ENCODE peak calls at places on chromosome 7, in nine cellular contexts. One of them, this sample, is unnamed.
A peak's percentile ranks its signal among the peaks of the same experiment; 100 is the strongest.

GRCh38 chr7:138945169-138945568 is 36.0 kb downstream of the KIAA1549 start:
- DNase-seq in GM12878: no peak
- DNase-seq in suprapubic skin: no peak
- DNase-seq in BJ: no peak
- DNase-seq in foreskin fibroblast: no peak
- DNase-seq in HCT116: no peak
- DNase-seq in psoas muscle: no peak
- DNase-seq in colonic mucosa: no peak
- DNase-seq in IMR-90: no peak
- DNase-seq in this sample: no peak

GRCh38 chr7:78140109-78140508 is 341.5 kb downstream of the PHTF2 start:
- DNase-seq in IMR-90: no peak
- DNase-seq in colonic mucosa: no peak
- DNase-seq in BJ: no peak
- DNase-seq in foreskin fibroblast: no peak
- DNase-seq in HCT116: no peak
- DNase-seq in suprapubic skin: no peak
- DNase-seq in GM12878: no peak
- DNase-seq in psoas muscle: no peak
- DNase-seq in this sample: no peak

GRCh38 chr7:77482015-77482414 is 55.1 kb upstream of the PTPN12 start:
- DNase-seq in suprapubic skin: no peak
- DNase-seq in IMR-90: no peak
- DNase-seq in HCT116: no peak
- DNase-seq in GM12878: no peak
- DNase-seq in foreskin fibroblast: no peak
- DNase-seq in colonic mucosa: peak; percentile 80
- DNase-seq in BJ: no peak
- DNase-seq in psoas muscle: no peak
- DNase-seq in this sample: peak; percentile 46

GRCh38 chr7:4888161-4888560 is 4.6 kb upstream of the RADIL start:
- DNase-seq in suprapubic skin: no peak
- DNase-seq in psoas muscle: no peak
- DNase-seq in BJ: no peak
- DNase-seq in foreskin fibroblast: no peak
- DNase-seq in IMR-90: no peak
- DNase-seq in GM12878: no peak
- DNase-seq in colonic mucosa: no peak
- DNase-seq in HCT116: no peak
- DNase-seq in this sample: no peak

GRCh38 chr7:35768346-35768745 is 32.5 kb upstream of the SEPTIN7 start:
- DNase-seq in BJ: no peak
- DNase-seq in psoas muscle: no peak
- DNase-seq in IMR-90: no peak
- DNase-seq in HCT116: no peak
- DNase-seq in GM12878: no peak
- DNase-seq in colonic mucosa: no peak
- DNase-seq in suprapubic skin: no peak
- DNase-seq in foreskin fibroblast: no peak
- DNase-seq in this sample: no peak

GRCh38 chr7:20541615-20542349 is 73.7 kb upstream of the ABCB5 start:
- DNase-seq in colonic mucosa: no peak
- DNase-seq in foreskin fibroblast: no peak
- DNase-seq in HCT116: no peak
- DNase-seq in IMR-90: no peak
- DNase-seq in BJ: no peak
- DNase-seq in GM12878: no peak
- DNase-seq in psoas muscle: no peak
- DNase-seq in suprapubic skin: no peak
- DNase-seq in this sample: no peak

GRCh38 chr7:54813398-54813797 is 54.4 kb upstream of the SEC61G start:
- DNase-seq in BJ: no peak
- DNase-seq in foreskin fibroblast: no peak
- DNase-seq in suprapubic skin: no peak
- DNase-seq in HCT116: no peak
- DNase-seq in IMR-90: no peak
- DNase-seq in colonic mucosa: no peak
- DNase-seq in GM12878: no peak
- DNase-seq in psoas muscle: peak; percentile 68
- DNase-seq in this sample: no peak

GRCh38 chr7:7438851-7439250 is 96.8 kb downstream of the COL28A1 start:
- DNase-seq in suprapubic skin: no peak
- DNase-seq in colonic mucosa: no peak
- DNase-seq in HCT116: peak; percentile 87
- DNase-seq in psoas muscle: no peak
- DNase-seq in IMR-90: peak; percentile 99
- DNase-seq in BJ: peak; percentile 95
- DNase-seq in foreskin fibroblast: peak; percentile 98
- DNase-seq in GM12878: no peak
- DNase-seq in this sample: peak; percentile 98

GRCh38 chr7:128920913-128921582 is 10.5 kb upstream of the KCP start:
- DNase-seq in suprapubic skin: peak; percentile 74
- DNase-seq in IMR-90: no peak
- DNase-seq in BJ: no peak
- DNase-seq in foreskin fibroblast: no peak
- DNase-seq in HCT116: no peak
- DNase-seq in colonic mucosa: no peak
- DNase-seq in psoas muscle: peak; percentile 22
- DNase-seq in GM12878: no peak
- DNase-seq in this sample: no peak

GRCh38 chr7:81929386-81929785 is 159.5 kb upstream of the HGF start:
- DNase-seq in foreskin fibroblast: peak; percentile 24
- DNase-seq in suprapubic skin: no peak
- DNase-seq in psoas muscle: no peak
- DNase-seq in BJ: no peak
- DNase-seq in colonic mucosa: no peak
- DNase-seq in HCT116: no peak
- DNase-seq in GM12878: no peak
- DNase-seq in IMR-90: peak; percentile 73
- DNase-seq in this sample: peak; percentile 36

GRCh38 chr7:151179946-151180345 is 7.1 kb downstream of the ASB10 start:
- DNase-seq in BJ: no peak
- DNase-seq in HCT116: no peak
- DNase-seq in suprapubic skin: no peak
- DNase-seq in IMR-90: no peak
- DNase-seq in colonic mucosa: no peak
- DNase-seq in foreskin fibroblast: no peak
- DNase-seq in GM12878: no peak
- DNase-seq in psoas muscle: peak; percentile 20
- DNase-seq in this sample: no peak

GRCh38 chr7:155995183-155995612 is 182.9 kb upstream of the SHH start:
- DNase-seq in suprapubic skin: no peak
- DNase-seq in IMR-90: no peak
- DNase-seq in colonic mucosa: no peak
- DNase-seq in foreskin fibroblast: no peak
- DNase-seq in psoas muscle: no peak
- DNase-seq in GM12878: no peak
- DNase-seq in HCT116: no peak
- DNase-seq in BJ: no peak
- DNase-seq in this sample: no peak

GRCh38 chr7:11170160-11170559 is 196.5 kb downstream of the PHF14 start:
- DNase-seq in suprapubic skin: no peak
- DNase-seq in BJ: no peak
- DNase-seq in GM12878: no peak
- DNase-seq in foreskin fibroblast: no peak
- DNase-seq in psoas muscle: no peak
- DNase-seq in HCT116: no peak
- DNase-seq in colonic mucosa: no peak
- DNase-seq in IMR-90: no peak
- DNase-seq in this sample: no peak

DNA sequence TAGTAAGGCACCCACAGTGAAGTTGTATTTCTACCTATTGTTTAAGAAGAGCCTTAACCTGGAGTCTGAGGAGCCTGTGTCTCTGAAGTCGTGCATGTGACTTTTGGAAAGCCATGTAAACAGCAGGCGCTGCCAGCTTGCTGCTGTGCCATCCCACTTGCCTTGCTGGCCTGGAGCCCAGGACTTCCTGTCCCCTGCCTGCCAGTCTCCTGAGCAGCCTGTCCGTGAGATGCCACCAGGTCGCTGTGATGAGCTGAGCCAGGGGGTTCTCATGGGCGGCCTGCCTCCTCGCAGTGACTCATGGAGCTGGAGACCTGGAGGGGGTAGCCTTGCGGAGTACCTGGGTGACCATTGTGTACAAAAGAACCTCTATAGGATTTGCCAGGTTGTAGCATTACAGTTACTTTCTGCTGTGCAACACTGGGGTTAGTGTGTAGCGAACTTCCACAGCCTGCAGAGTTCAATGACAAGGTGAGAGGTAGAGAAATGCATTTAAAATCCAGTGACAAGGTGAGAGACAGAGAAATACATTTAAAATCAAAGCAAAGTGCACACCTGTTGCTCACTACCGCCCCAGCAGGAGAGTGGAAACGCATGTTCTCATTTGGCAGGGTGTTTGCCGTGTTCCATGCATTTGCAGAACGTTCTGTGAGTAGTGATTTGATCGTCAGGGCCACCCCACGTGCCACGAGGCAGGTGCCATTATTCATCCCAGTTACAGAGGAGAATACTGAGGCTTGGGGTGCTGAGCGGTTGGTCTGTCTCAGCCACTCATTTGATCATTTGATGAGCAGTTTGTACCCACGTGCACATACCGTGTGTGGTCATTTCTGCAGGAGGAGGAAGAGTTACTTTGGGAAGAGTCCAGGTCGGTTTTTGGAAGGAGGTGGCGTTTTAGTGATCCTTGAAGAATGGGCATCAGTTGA is 36.6 kb upstream of the BHLHA15 start:
- DNase-seq in suprapubic skin: no peak
- DNase-seq in IMR-90: no peak
- DNase-seq in HCT116: no peak
- DNase-seq in GM12878: no peak
- DNase-seq in colonic mucosa: no peak
- DNase-seq in BJ: no peak
- DNase-seq in foreskin fibroblast: no peak
- DNase-seq in psoas muscle: peak; percentile 96
- DNase-seq in this sample: no peak
- TF ChIP-seq CTCF in suprapubic skin: no peak
- TF ChIP-seq CTCF in IMR-90: no peak
- TF ChIP-seq CTCF in HCT116: no peak
- TF ChIP-seq CTCF in GM12878: no peak
- TF ChIP-seq CTCF in colonic mucosa: no peak
- TF ChIP-seq CTCF in BJ: no peak
- TF ChIP-seq CTCF in foreskin fibroblast: no peak
- TF ChIP-seq CTCF in psoas muscle: no peak
- TF ChIP-seq CTCF in this sample: no peak

GRCh38 chr7:76234931-76235441 is 33.3 kb downstream of the SRRM3 start:
- DNase-seq in IMR-90: peak; percentile 76
- DNase-seq in colonic mucosa: peak; percentile 93
- DNase-seq in BJ: peak; percentile 24
- DNase-seq in GM12878: no peak
- DNase-seq in foreskin fibroblast: peak; percentile 86
- DNase-seq in suprapubic skin: no peak
- DNase-seq in psoas muscle: peak; percentile 79
- DNase-seq in HCT116: peak; percentile 74
- DNase-seq in this sample: peak; percentile 88
- H3K4me3 ChIP-seq in IMR-90: no peak overlapping the region
- H3K4me3 ChIP-seq in colonic mucosa: no peak overlapping the region
- H3K4me3 ChIP-seq in BJ: peak overlapping the region; percentile 31
- H3K4me3 ChIP-seq in GM12878: no peak overlapping the region
- H3K4me3 ChIP-seq in foreskin fibroblast: peak overlapping the region; percentile 18
- H3K4me3 ChIP-seq in suprapubic skin: peak overlapping the region; percentile 33
- H3K4me3 ChIP-seq in psoas muscle: peak overlapping the region; percentile 35
- H3K4me3 ChIP-seq in HCT116: no peak overlapping the region
- H3K4me3 ChIP-seq in this sample: peak overlapping the region; percentile 26

DNA sequence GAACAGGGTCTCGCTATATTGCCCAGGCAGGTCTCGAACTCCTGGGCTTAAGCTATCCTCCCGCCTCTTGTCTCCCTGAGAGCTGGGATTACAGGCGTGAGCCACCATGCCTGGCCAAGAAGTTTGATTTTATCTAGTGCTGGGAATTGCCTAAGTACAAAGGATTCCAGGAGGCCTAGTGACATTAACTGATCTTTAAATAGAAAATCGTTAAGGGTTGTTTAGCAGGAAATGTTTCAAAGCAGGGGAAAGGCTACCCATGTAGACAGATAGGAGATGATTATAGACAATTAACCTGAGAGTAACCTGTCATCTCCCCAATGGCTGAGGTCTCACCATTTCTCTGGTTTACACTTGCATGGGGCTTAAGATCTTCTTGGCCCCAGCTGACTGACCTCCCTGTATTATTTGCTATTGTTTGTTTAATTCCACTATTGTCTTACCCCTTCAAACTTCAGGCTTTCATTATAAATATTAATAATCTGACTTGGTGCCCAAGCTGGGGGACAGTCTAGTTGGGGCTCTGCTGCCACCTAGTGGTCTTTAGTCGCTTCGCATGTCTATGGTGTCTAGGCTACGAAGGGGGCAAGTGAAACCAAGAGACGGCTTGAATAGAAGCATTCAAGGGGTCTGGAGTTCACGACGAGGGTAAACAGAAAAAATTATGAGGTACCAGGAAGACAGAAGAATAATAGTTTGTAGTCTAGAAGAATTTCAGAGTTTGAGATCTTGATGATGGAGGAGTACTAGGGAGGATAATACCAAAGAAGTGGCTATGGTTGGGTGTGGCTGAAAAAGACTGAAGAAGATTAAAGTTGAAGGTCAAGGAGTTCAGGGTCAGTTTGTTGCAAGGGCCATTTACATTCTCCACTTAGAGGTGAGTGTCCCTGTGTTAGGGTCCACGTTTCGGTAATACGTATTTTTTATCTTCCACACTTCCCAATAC is 40.4 kb upstream of the BPGM start:
- DNase-seq in colonic mucosa: peak; percentile 64
- DNase-seq in BJ: no peak
- DNase-seq in IMR-90: peak; percentile 67
- DNase-seq in psoas muscle: peak; percentile 67
- DNase-seq in foreskin fibroblast: peak; percentile 45
- DNase-seq in suprapubic skin: no peak
- DNase-seq in GM12878: no peak
- DNase-seq in HCT116: peak; percentile 34
- DNase-seq in this sample: peak; percentile 75
- TF ChIP-seq CTCF in colonic mucosa: peak; percentile 93
- TF ChIP-seq CTCF in BJ: peak; percentile 91
- TF ChIP-seq CTCF in IMR-90: peak; percentile 94
- TF ChIP-seq CTCF in psoas muscle: peak; percentile 94
- TF ChIP-seq CTCF in foreskin fibroblast: peak; percentile 86
- TF ChIP-seq CTCF in suprapubic skin: peak; percentile 90
- TF ChIP-seq CTCF in GM12878: peak; percentile 86
- TF ChIP-seq CTCF in HCT116: peak; percentile 88
- TF ChIP-seq CTCF in this sample: peak; percentile 96

DNA sequence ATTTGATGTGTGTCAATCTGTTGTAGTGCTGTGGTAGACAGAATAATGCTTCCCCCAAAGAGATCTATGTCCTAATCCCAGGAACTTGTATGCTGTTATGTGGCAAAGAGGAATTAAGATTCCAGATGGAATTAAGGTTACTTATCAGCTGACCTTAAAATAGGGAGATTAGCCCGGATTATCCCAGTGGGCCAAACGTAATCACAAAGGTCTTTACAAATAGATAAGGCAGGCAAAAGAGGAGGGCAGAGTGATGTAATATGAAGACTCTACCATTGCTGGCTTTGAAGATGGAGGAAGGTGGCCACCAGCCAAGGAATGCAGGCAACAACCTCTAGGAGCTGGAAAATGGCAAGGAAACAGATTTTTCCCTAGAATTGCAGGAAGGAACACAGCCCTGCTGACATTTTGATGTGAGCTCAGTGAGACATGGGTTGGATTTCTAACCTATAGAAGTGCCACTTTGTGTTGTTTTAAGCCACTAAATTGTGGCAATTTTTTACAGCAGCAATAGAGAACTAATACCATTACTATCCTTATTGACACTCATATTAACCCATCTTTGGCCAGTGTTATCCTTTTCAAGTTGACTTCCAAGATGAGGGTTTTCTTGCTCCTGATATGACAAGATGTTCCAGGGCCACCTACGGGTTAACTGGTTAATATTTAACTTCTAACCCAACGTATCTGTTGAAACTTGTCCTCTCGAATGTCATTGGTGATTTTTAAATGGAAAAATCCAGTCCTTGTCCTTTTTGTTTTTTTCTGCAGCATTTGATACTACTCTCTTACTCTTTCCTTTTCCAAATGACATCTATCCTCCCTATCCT is 29.3 kb downstream of the CYCS start:
- DNase-seq in IMR-90: no peak
- DNase-seq in psoas muscle: no peak
- DNase-seq in suprapubic skin: no peak
- DNase-seq in GM12878: no peak
- DNase-seq in HCT116: no peak
- DNase-seq in foreskin fibroblast: no peak
- DNase-seq in colonic mucosa: no peak
- DNase-seq in BJ: no peak
- DNase-seq in this sample: no peak
- H3K4me3 ChIP-seq in IMR-90: no peak overlapping the region
- H3K4me3 ChIP-seq in psoas muscle: no peak overlapping the region
- H3K4me3 ChIP-seq in suprapubic skin: no peak overlapping the region
- H3K4me3 ChIP-seq in GM12878: no peak overlapping the region
- H3K4me3 ChIP-seq in HCT116: no peak overlapping the region
- H3K4me3 ChIP-seq in foreskin fibroblast: no peak overlapping the region
- H3K4me3 ChIP-seq in colonic mucosa: no peak overlapping the region
- H3K4me3 ChIP-seq in BJ: no peak overlapping the region
- H3K4me3 ChIP-seq in this sample: no peak overlapping the region

This sample was measured in choroid plexus epithelial cell.